ENCODE peak calls at places on chromosomes 12 and 14, in seven cellular contexts. W is CD8-positive, alpha-beta memory T cell; O is endodermal cell; P is gastrocnemius medialis; C is hepatocyte; V is small intestine; Y is body of pancreas. J is an unnamed sample.

GRCh38 chr14:54686871-54687749 is 120.2 kb downstream of the SAMD4A start:
- DNase-seq in W (no peak), V (no peak), O (no peak), Y (no peak), P (peak; percentile 61), C (no peak), J (no peak)

GRCh38 chr14:48568688-48569087 is 893.3 kb upstream of the MDGA2 start:
- DNase-seq in C (no peak), Y (no peak), V (no peak), W (no peak), O (no peak), P (no peak), J (no peak)

GRCh38 chr12:103036581-103037214 is 79.2 kb downstream of the ASCL1 start:
- DNase-seq in Y (no peak), O (no peak), C (no peak), V (no peak), P (no peak), W (no peak), J (no peak)

GRCh38 chr12:15636060-15636890 is 152.9 kb downstream of the EPS8 start:
- DNase-seq in P (no peak), O (peak; percentile 61), C (no peak), W (no peak), V (no peak), Y (no peak), J (no peak)

GRCh38 chr12:24135158-24135850 is 185.8 kb upstream of the SOX5 start:
- DNase-seq in O (no peak), Y (no peak), P (no peak), C (peak; percentile 13), W (no peak), V (no peak), J (no peak)

GRCh38 chr14:42192659-42193425 is 586.2 kb downstream of the LRFN5 start:
- DNase-seq in V (no peak), Y (no peak), P (no peak), W (no peak), O (no peak), C (peak; percentile 73), J (no peak)

GRCh38 chr12:67477682-67478265 is 170.8 kb upstream of the DYRK2 start:
- DNase-seq in P (no peak), Y (no peak), V (no peak), O (no peak), W (no peak), C (no peak), J (no peak)

GRCh38 chr14:103867523-103867953 is 20.2 kb upstream of the PPP1R13B start:
- DNase-seq in Y (peak; percentile 88), P (no peak), O (no peak), V (no peak), W (no peak), C (no peak), J (peak; percentile 80)

GRCh38 chr14:67514650-67515385 is 18.3 kb upstream of the PLEKHH1 start:
- DNase-seq in Y (peak; percentile 52), V (peak; percentile 74), O (peak; percentile 77), C (peak; percentile 66), W (peak; percentile 55), P (no peak), J (peak; percentile 49)

GRCh38 chr14:71266994-71267636 is 359.9 kb downstream of the PCNX1 start:
- DNase-seq in V (peak; percentile 23), W (no peak), P (no peak), O (no peak), C (no peak), Y (no peak), J (no peak)

GRCh38 chr14:63248211-63248610 is 44.0 kb downstream of the RHOJ start:
- DNase-seq in P (no peak), C (no peak), W (no peak), O (no peak), V (no peak), Y (no peak), J (no peak)

GRCh38 chr14:68668531-68668930 is 124.3 kb downstream of the ZFP36L1 start:
- DNase-seq in Y (no peak), O (no peak), W (no peak), C (no peak), V (no peak), P (no peak), J (no peak)

GRCh38 chr12:50505945-50506344 is 1.2 kb downstream of the DIP2B start:
- DNase-seq in Y (peak; percentile 38), C (peak; percentile 17), O (no peak), P (peak; percentile 22), W (no peak), V (peak; percentile 33), J (peak; percentile 54)

GRCh38 chr12:62191747-62192485 is 68.3 kb upstream of the USP15 start:
- DNase-seq in W (no peak), C (peak; percentile 34), Y (peak; percentile 6), V (no peak), P (no peak), O (peak; percentile 78), J (no peak)
- H3K4me3 ChIP-seq in W (peak overlapping the region; percentile 55), C (peak overlapping the region; percentile 38), Y (no peak overlapping the region), V (no peak overlapping the region), P (peak overlapping the region; percentile 44), O (peak overlapping the region; percentile 77), J (peak overlapping the region; percentile 5)

GRCh38 chr14:50776522-50776921 is 54.4 kb downstream of the NIN start:
- DNase-seq in O (no peak), C (no peak), Y (no peak), W (no peak), V (no peak), P (no peak), J (no peak)
- H3K4me1 ChIP-seq in O (no peaks in the 10 kb centered on the region), C (peaks cover 7% of the 10 kb centered on the region), Y (peaks cover 47% of the 10 kb centered on the region), W (peaks cover 26% of the 10 kb centered on the region), V (no peaks in the 10 kb centered on the region), P (peaks cover 38% of the 10 kb centered on the region), J (no peaks in the 10 kb centered on the region)

GRCh38 chr12:64255249-64255648 is 33.2 kb upstream of the KICS2 start:
- DNase-seq in Y (no peak), P (no peak), O (no peak), W (no peak), C (no peak), V (no peak), J (no peak)

GRCh38 chr12:64258576-64258975 is 36.5 kb upstream of the KICS2 start:
- DNase-seq in V (no peak), C (no peak), P (no peak), Y (no peak), O (no peak), W (no peak), J (no peak)

GRCh38 chr12:64256166-64256800 is 34.2 kb upstream of the KICS2 start:
- DNase-seq in O (no peak), C (peak; percentile 80), P (no peak), V (peak; percentile 71), Y (no peak), W (peak; percentile 40), J (no peak)

GRCh38 chr12:64253356-64253755 is 31.3 kb upstream of the KICS2 start:
- DNase-seq in V (no peak), C (no peak), W (no peak), Y (no peak), O (no peak), P (no peak), J (no peak)

DNA sequence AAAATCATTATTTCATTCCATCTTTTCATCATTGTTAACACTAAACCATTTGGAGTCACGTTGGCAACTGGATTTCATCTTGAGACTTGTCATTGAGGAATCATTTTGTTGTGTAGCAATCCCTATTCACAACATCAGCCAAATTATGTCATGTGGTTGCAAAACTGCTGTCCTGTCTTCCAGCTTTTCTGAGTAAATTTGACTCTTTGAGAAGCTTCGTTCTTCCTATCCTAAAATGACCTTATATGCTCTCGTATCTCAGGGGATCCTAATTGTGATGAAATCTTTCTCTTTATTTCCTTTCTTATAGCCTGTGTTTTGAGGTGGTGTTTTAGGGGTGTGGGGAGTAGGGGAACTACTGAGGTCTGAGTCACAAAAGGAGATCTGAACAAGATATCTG is 30.6 kb upstream of the KICS2 start:
- DNase-seq in O (no peak), W (no peak), V (no peak), C (no peak), P (no peak), Y (peak; percentile 13), J (no peak)
- H3K4me3 ChIP-seq in O (no peak overlapping the region), W (no peak overlapping the region), V (no peak overlapping the region), C (no peak overlapping the region), P (no peak overlapping the region), Y (no peak overlapping the region), J (no peak overlapping the region)

DNA sequence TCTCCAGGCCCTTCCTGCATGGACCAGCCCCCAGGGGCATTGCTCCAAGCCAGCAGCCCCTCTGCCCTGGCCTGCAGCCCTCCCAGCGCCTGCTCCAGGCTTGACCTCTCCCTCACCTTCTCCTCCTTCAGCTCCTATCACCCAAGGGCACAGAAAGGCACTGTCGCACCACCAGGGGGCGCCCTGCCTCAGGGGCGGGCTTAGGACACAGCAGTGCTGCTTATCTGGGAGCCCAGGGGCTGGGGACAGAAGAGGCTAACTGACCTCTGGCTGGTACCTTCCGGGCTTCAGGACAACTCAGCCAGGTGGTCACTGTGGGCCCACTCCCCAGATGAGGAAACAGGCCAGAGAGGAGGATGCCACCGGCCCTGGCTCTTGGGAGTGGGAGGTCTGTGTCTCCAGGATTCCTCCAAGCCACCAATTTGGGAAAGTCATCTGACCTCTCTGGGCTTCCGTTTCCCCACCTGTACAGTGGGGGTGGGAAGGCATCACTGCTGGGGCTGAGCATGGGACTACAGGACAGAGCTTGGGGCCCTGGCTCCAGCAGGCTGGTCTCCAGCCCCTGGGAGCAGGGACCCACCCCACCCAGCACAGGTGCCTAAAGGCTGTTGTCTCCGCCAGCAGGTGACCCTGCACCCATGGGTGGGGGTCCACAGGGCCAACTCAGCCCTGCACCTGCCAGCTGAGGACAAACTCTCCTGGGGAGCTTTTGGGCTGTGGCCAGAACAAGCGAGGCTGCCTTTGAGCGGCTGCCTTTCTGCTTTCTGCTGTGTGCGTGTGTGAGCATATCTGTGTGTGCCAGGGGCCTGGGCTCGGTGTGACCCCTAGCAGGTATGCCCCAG is 25.5 kb upstream of the GPR132 start:
- DNase-seq in O (peak; percentile 97), W (peak; percentile 72), C (peak; percentile 92), Y (peak; percentile 84), P (peak; percentile 45), V (peak; percentile 89), J (peak; percentile 99)
- H3K4me1 ChIP-seq in O (peaks cover 10% of the 10 kb centered on the region), W (peaks cover 33% of the 10 kb centered on the region), C (peaks cover 50% of the 10 kb centered on the region), Y (peaks cover 77% of the 10 kb centered on the region), P (peaks cover 6% of the 10 kb centered on the region), V (peaks cover 9% of the 10 kb centered on the region), J (peaks cover 81% of the 10 kb centered on the region)

GRCh38 chr12:124660846-124661245 is 93.4 kb upstream of the NCOR2 start:
- DNase-seq in O (no peak), W (no peak), V (no peak), C (no peak), Y (no peak), P (no peak), J (no peak)
- H3K4me3 ChIP-seq in O (no peak overlapping the region), W (no peak overlapping the region), V (no peak overlapping the region), C (no peak overlapping the region), Y (no peak overlapping the region), P (no peak overlapping the region), J (no peak overlapping the region)

J was measured in left lung.